ENCODE peak calls at places on chromosomes 7 and 10, in eight cellular contexts. One of them, this sample, is unnamed.

GRCh38 chr7:130721486-130722277 is 12.3 kb downstream of the KLF14 start:
- DNase-seq in CD8-positive, alpha-beta T cell: peak; percentile 49
- DNase-seq in body of pancreas: peak; percentile 79
- DNase-seq in bronchial epithelial cell: peak; percentile 24
- DNase-seq in SK-N-SH: peak; percentile 80
- DNase-seq in hepatocyte: peak; percentile 87
- DNase-seq in HCT116: peak; percentile 70
- DNase-seq in sigmoid colon: peak; percentile 72
- DNase-seq in this sample: peak; percentile 40

GRCh38 chr7:2018786-2019692 is 213.7 kb downstream of the MAD1L1 start:
- DNase-seq in CD8-positive, alpha-beta T cell: no peak
- DNase-seq in body of pancreas: peak; percentile 11
- DNase-seq in bronchial epithelial cell: peak; percentile 17
- DNase-seq in SK-N-SH: peak; percentile 43
- DNase-seq in hepatocyte: peak; percentile 82
- DNase-seq in HCT116: no peak
- DNase-seq in sigmoid colon: peak; percentile 71
- DNase-seq in this sample: peak; percentile 59

GRCh38 chr10:87657370-87657769 is 2.3 kb upstream of the PAPSS2 start:
- DNase-seq in CD8-positive, alpha-beta T cell: no peak
- DNase-seq in body of pancreas: no peak
- DNase-seq in bronchial epithelial cell: no peak
- DNase-seq in SK-N-SH: no peak
- DNase-seq in hepatocyte: no peak
- DNase-seq in HCT116: no peak
- DNase-seq in sigmoid colon: peak; percentile 70
- DNase-seq in this sample: no peak

GRCh38 chr7:333399-333776 is 43.4 kb downstream of the FOXL3 start:
- DNase-seq in CD8-positive, alpha-beta T cell: no peak
- DNase-seq in body of pancreas: peak; percentile 65
- DNase-seq in bronchial epithelial cell: no peak
- DNase-seq in SK-N-SH: peak; percentile 62
- DNase-seq in hepatocyte: peak; percentile 68
- DNase-seq in HCT116: no peak
- DNase-seq in sigmoid colon: peak; percentile 76
- DNase-seq in this sample: peak; percentile 57

GRCh38 chr10:96516337-96516736 is 2.6 kb upstream of the TLL2 start:
- DNase-seq in CD8-positive, alpha-beta T cell: no peak
- DNase-seq in body of pancreas: no peak
- DNase-seq in bronchial epithelial cell: no peak
- DNase-seq in SK-N-SH: no peak
- DNase-seq in hepatocyte: no peak
- DNase-seq in HCT116: no peak
- DNase-seq in sigmoid colon: no peak
- DNase-seq in this sample: no peak

GRCh38 chr7:154676422-154677073 is 326.4 kb downstream of the PAXIP1 start:
- DNase-seq in CD8-positive, alpha-beta T cell: no peak
- DNase-seq in body of pancreas: peak; percentile 55
- DNase-seq in bronchial epithelial cell: no peak
- DNase-seq in SK-N-SH: no peak
- DNase-seq in hepatocyte: peak; percentile 66
- DNase-seq in HCT116: no peak
- DNase-seq in sigmoid colon: no peak
- DNase-seq in this sample: no peak

GRCh38 chr10:90481326-90481923 is 376.4 kb downstream of the HTR7 start:
- DNase-seq in CD8-positive, alpha-beta T cell: no peak
- DNase-seq in body of pancreas: no peak
- DNase-seq in bronchial epithelial cell: peak; percentile 60
- DNase-seq in SK-N-SH: no peak
- DNase-seq in hepatocyte: no peak
- DNase-seq in HCT116: no peak
- DNase-seq in sigmoid colon: no peak
- DNase-seq in this sample: no peak

GRCh38 chr10:49359349-49360231 is 36.3 kb downstream of the DRGX start:
- DNase-seq in CD8-positive, alpha-beta T cell: peak; percentile 43
- DNase-seq in body of pancreas: no peak
- DNase-seq in bronchial epithelial cell: peak; percentile 2
- DNase-seq in SK-N-SH: peak; percentile 85
- DNase-seq in hepatocyte: no peak
- DNase-seq in HCT116: no peak
- DNase-seq in sigmoid colon: no peak
- DNase-seq in this sample: peak; percentile 78

GRCh38 chr7:40507166-40507565 is 372.4 kb downstream of the SUGCT start:
- DNase-seq in CD8-positive, alpha-beta T cell: no peak
- DNase-seq in body of pancreas: no peak
- DNase-seq in bronchial epithelial cell: peak; percentile 24
- DNase-seq in SK-N-SH: no peak
- DNase-seq in hepatocyte: no peak
- DNase-seq in HCT116: no peak
- DNase-seq in sigmoid colon: no peak
- DNase-seq in this sample: peak; percentile 7

GRCh38 chr7:87538052-87538451 is 62.6 kb upstream of the ABCB4 start:
- DNase-seq in CD8-positive, alpha-beta T cell: no peak
- DNase-seq in body of pancreas: no peak
- DNase-seq in bronchial epithelial cell: no peak
- DNase-seq in SK-N-SH: no peak
- DNase-seq in hepatocyte: no peak
- DNase-seq in HCT116: no peak
- DNase-seq in sigmoid colon: no peak
- DNase-seq in this sample: no peak

GRCh38 chr7:127632276-127632910 is 14.5 kb upstream of the PAX4 start:
- DNase-seq in CD8-positive, alpha-beta T cell: no peak
- DNase-seq in body of pancreas: no peak
- DNase-seq in bronchial epithelial cell: no peak
- DNase-seq in SK-N-SH: no peak
- DNase-seq in hepatocyte: no peak
- DNase-seq in HCT116: no peak
- DNase-seq in sigmoid colon: no peak
- DNase-seq in this sample: no peak

DNA sequence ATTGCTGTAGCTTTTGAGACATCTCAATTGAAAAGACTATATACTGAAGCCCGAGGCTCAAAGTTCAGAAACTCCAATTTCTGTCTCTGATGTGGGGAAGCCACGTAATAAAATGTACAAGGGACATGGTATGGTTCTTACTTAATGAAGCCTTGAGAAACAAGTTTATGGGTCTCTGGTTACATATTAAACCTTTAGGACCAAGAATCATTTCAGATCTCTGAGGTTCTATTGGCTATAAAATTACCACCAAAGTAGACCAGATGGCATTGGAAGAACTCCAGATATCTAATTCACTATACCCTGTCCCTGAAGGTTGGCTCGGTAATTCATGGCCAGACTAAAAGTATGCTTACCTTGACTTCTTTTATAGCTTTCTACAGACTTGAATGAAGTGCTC is 23.7 kb downstream of the STAMBPL1 start:
- DNase-seq in CD8-positive, alpha-beta T cell: no peak
- DNase-seq in body of pancreas: no peak
- DNase-seq in bronchial epithelial cell: no peak
- DNase-seq in SK-N-SH: no peak
- DNase-seq in hepatocyte: peak; percentile 31
- DNase-seq in HCT116: no peak
- DNase-seq in sigmoid colon: no peak
- DNase-seq in this sample: no peak
- H3K36me3 ChIP-seq in CD8-positive, alpha-beta T cell: peaks cover 16% of the 10 kb centered on the region
- H3K36me3 ChIP-seq in body of pancreas: no peaks in the 10 kb centered on the region
- H3K36me3 ChIP-seq in bronchial epithelial cell: no peaks in the 10 kb centered on the region
- H3K36me3 ChIP-seq in SK-N-SH: peaks cover 61% of the 10 kb centered on the region
- H3K36me3 ChIP-seq in hepatocyte: no peaks in the 10 kb centered on the region
- H3K36me3 ChIP-seq in HCT116: no peaks in the 10 kb centered on the region
- H3K36me3 ChIP-seq in sigmoid colon: no peaks in the 10 kb centered on the region
- H3K36me3 ChIP-seq in this sample: no peaks in the 10 kb centered on the region

GRCh38 chr7:155799514-155799913 is 12.7 kb downstream of the SHH start:
- DNase-seq in CD8-positive, alpha-beta T cell: no peak
- DNase-seq in body of pancreas: no peak
- DNase-seq in bronchial epithelial cell: no peak
- DNase-seq in SK-N-SH: peak; percentile 28
- DNase-seq in hepatocyte: no peak
- DNase-seq in HCT116: no peak
- DNase-seq in sigmoid colon: no peak
- DNase-seq in this sample: no peak
- H3K27me3 ChIP-seq in CD8-positive, alpha-beta T cell: peaks cover 11% of the 10 kb centered on the region
- H3K27me3 ChIP-seq in body of pancreas: no peaks in the 10 kb centered on the region
- H3K27me3 ChIP-seq in bronchial epithelial cell: no peaks in the 10 kb centered on the region
- H3K27me3 ChIP-seq in SK-N-SH: peaks cover 83% of the 10 kb centered on the region
- H3K27me3 ChIP-seq in hepatocyte: peaks cover 24% of the 10 kb centered on the region
- H3K27me3 ChIP-seq in HCT116: no peaks in the 10 kb centered on the region
- H3K27me3 ChIP-seq in sigmoid colon: peaks cover 64% of the 10 kb centered on the region
- H3K27me3 ChIP-seq in this sample: peaks cover 62% of the 10 kb centered on the region

GRCh38 chr10:93775330-93775729 is 17.6 kb downstream of the LGI1 start:
- DNase-seq in CD8-positive, alpha-beta T cell: no peak
- DNase-seq in body of pancreas: no peak
- DNase-seq in bronchial epithelial cell: peak; percentile 4
- DNase-seq in SK-N-SH: no peak
- DNase-seq in hepatocyte: no peak
- DNase-seq in HCT116: no peak
- DNase-seq in sigmoid colon: no peak
- DNase-seq in this sample: no peak
- H3K4me3 ChIP-seq in CD8-positive, alpha-beta T cell: no peak overlapping the region
- H3K4me3 ChIP-seq in body of pancreas: no peak overlapping the region
- H3K4me3 ChIP-seq in bronchial epithelial cell: no peak overlapping the region
- H3K4me3 ChIP-seq in SK-N-SH: no peak overlapping the region
- H3K4me3 ChIP-seq in hepatocyte: no peak overlapping the region
- H3K4me3 ChIP-seq in HCT116: no peak overlapping the region
- H3K4me3 ChIP-seq in sigmoid colon: no peak overlapping the region
- H3K4me3 ChIP-seq in this sample: no peak overlapping the region

DNA sequence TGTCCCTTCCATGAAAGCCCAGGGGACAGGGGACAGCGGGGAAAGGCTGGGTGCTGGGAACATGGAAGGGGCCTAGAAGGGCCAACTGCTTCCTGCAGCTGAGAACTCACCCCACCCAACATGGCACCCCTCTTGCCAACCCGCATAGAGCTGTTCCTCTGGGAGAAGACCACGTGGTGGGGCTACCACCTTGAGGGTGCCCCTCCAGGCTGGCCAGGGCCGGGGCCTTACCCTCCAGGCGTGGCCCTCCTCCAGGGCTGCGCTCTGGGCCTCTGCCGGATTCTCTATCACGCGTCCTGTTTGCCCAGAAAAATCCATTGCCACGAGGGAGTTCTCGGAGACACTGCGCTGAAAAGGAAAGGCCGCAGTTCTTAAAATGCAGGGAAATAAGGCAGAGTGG is 39.9 kb upstream of the DDC start:
- DNase-seq in CD8-positive, alpha-beta T cell: no peak
- DNase-seq in body of pancreas: no peak
- DNase-seq in bronchial epithelial cell: no peak
- DNase-seq in SK-N-SH: no peak
- DNase-seq in hepatocyte: no peak
- DNase-seq in HCT116: no peak
- DNase-seq in sigmoid colon: no peak
- DNase-seq in this sample: no peak
- H3K36me3 ChIP-seq in CD8-positive, alpha-beta T cell: no peaks in the 10 kb centered on the region
- H3K36me3 ChIP-seq in body of pancreas: peaks cover 15% of the 10 kb centered on the region
- H3K36me3 ChIP-seq in bronchial epithelial cell: peaks cover 28% of the 10 kb centered on the region
- H3K36me3 ChIP-seq in SK-N-SH: peaks cover 12% of the 10 kb centered on the region
- H3K36me3 ChIP-seq in hepatocyte: no peaks in the 10 kb centered on the region
- H3K36me3 ChIP-seq in HCT116: no peaks in the 10 kb centered on the region
- H3K36me3 ChIP-seq in sigmoid colon: peaks cover 13% of the 10 kb centered on the region
- H3K36me3 ChIP-seq in this sample: peaks cover 9% of the 10 kb centered on the region

DNA sequence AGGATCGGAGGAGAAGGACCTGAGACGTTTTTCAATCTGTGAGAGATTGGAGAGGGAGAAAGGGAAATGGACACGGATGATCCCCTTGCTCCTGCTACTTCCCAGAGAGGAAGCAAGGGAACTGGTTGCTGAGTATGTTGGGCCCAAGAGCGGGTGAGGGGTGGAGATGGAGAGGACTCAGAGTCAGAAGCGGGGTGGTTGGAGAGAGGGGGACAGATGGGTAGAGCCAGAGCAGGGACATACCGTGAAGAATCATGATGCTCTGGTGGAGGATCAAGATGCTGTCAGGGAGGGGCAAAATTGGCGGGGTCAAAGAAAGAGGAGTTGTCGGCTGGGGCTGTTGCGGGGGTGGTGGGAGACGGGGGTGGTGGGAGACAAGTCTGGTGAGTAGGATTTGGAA is 2.4 kb upstream of the CHST3 start:
- DNase-seq in CD8-positive, alpha-beta T cell: no peak
- DNase-seq in body of pancreas: no peak
- DNase-seq in bronchial epithelial cell: no peak
- DNase-seq in SK-N-SH: no peak
- DNase-seq in hepatocyte: no peak
- DNase-seq in HCT116: no peak
- DNase-seq in sigmoid colon: no peak
- DNase-seq in this sample: no peak
- H3K27me3 ChIP-seq in CD8-positive, alpha-beta T cell: peaks cover 8% of the 10 kb centered on the region
- H3K27me3 ChIP-seq in body of pancreas: no peaks in the 10 kb centered on the region
- H3K27me3 ChIP-seq in bronchial epithelial cell: no peaks in the 10 kb centered on the region
- H3K27me3 ChIP-seq in SK-N-SH: no peaks in the 10 kb centered on the region
- H3K27me3 ChIP-seq in hepatocyte: no peaks in the 10 kb centered on the region
- H3K27me3 ChIP-seq in HCT116: no peaks in the 10 kb centered on the region
- H3K27me3 ChIP-seq in sigmoid colon: no peaks in the 10 kb centered on the region
- H3K27me3 ChIP-seq in this sample: peaks cover 28% of the 10 kb centered on the region

This sample was measured in H7.